ENCODE peak calls at places on chromosome 13, in seven cellular contexts. Q is endothelial cell; D is omental fat pad; Y is OCI-LY7; G is transverse colon; F is CD8-positive, alpha-beta T cell; H is heart left ventricle. R is an unnamed sample.

GRCh38 chr13:26585136-26585535 is 27.7 kb downstream of the WASF3 start:
- DNase-seq in Q (no peak), D (no peak), Y (no peak), G (no peak), F (no peak), H (no peak), R (no peak)

GRCh38 chr13:30026093-30026492 is 175.7 kb upstream of the UBL3 start:
- DNase-seq in Q (no peak), D (no peak), Y (no peak), G (no peak), F (no peak), H (no peak), R (no peak)

GRCh38 chr13:102651392-102651791 is 43.5 kb downstream of the METTL21C start:
- DNase-seq in Q (no peak), D (no peak), Y (no peak), G (no peak), F (no peak), H (no peak), R (no peak)

GRCh38 chr13:66887088-66887487 is 343.0 kb downstream of the PCDH9 start:
- DNase-seq in Q (no peak), D (no peak), Y (peak), G (no peak), F (no peak), H (no peak), R (no peak)

GRCh38 chr13:99989376-99990044 is 7.9 kb downstream of the ZIC2 start:
- DNase-seq in Q (peak), D (no peak), Y (no peak), G (no peak), F (no peak), H (no peak), R (no peak)

GRCh38 chr13:42048323-42048624 is 174 bp upstream of the DGKH start:
- DNase-seq in Q (no peak), D (no peak), Y (no peak), G (no peak), F (no peak), H (no peak), R (no peak)

GRCh38 chr13:99063952-99064351 is 86.1 kb upstream of the DOCK9 start:
- DNase-seq in Q (no peak), D (no peak), Y (no peak), G (no peak), F (no peak), H (no peak), R (no peak)

GRCh38 chr13:98919566-98919965 is 58.3 kb downstream of the DOCK9 start:
- DNase-seq in Q (no peak), D (no peak), Y (peak), G (no peak), F (no peak), H (no peak), R (no peak)

DNA sequence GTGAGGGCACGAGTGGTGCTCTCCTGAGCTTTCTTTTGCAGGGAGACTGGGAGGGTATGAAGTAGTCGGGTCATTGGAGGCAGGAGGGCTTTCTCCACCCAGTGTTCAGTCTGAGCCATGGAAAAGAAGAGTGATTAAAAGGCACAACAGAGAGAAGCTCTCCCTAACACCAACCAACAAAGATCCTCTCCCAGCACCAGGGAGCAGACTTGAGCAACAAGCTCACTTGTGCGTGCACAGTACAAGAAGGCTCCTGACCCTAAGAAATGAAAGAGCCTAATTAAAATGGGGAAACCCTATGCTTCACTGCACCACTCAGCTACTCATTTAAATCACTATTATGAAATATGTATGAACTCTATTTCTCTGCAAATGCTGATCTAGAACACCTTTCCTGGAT is 276.3 kb upstream of the SOX21 start:
- DNase-seq in Q (no peak), D (no peak), Y (no peak), G (no peak), F (no peak), H (no peak), R (no peak)
- TF ChIP-seq CTCF in Q (no peak), D (no peak), Y (no peak), G (no peak), F (no peak), H (no peak), R (no peak)

GRCh38 chr13:76812206-76812882 is 73.9 kb downstream of the KCTD12 start:
- DNase-seq in Q (no peak), D (no peak), Y (no peak), G (no peak), F (no peak), H (peak), R (no peak)

GRCh38 chr13:76816394-76816793 is 69.8 kb downstream of the KCTD12 start:
- DNase-seq in Q (no peak), D (no peak), Y (no peak), G (no peak), F (no peak), H (no peak), R (no peak)

GRCh38 chr13:76815344-76815743 is 70.9 kb downstream of the KCTD12 start:
- DNase-seq in Q (no peak), D (no peak), Y (no peak), G (no peak), F (no peak), H (no peak), R (no peak)

GRCh38 chr13:76812971-76813691 is 73.1 kb downstream of the KCTD12 start:
- DNase-seq in Q (no peak), D (no peak), Y (no peak), G (no peak), F (no peak), H (peak), R (no peak)

DNA sequence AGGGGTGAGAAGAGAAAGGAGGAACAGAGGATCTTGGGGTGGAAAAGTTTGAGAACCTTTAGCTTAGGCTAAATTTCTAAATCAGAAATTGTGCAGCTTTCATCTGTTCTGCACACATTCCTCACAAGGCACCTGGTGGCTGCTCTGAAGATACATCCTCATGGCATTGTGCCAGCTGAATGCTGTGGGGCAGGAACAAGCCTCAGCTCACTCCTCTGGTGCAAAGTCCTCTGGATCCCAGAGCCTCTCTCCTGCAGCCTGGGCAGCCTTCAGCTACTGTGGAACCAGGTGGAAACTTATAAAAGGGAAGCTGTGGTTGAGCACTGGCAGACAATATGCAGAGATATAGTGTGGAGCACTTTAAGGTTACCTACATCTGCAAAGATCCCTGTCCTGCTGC is 72.3 kb downstream of the KCTD12 start:
- DNase-seq in Q (no peak), D (no peak), Y (no peak), G (peak), F (no peak), H (no peak), R (no peak)
- TF ChIP-seq CTCF in Q (no peak), D (no peak), Y (no peak), G (peak), F (no peak), H (no peak), R (no peak)

GRCh38 chr13:47463002-47463401 is 538.1 kb downstream of the SUCLA2 start:
- DNase-seq in Q (no peak), D (no peak), Y (no peak), G (no peak), F (no peak), H (no peak), R (no peak)

GRCh38 chr13:47459512-47459911 is 541.6 kb downstream of the SUCLA2 start:
- DNase-seq in Q (no peak), D (no peak), Y (peak), G (no peak), F (no peak), H (no peak), R (no peak)

DNA sequence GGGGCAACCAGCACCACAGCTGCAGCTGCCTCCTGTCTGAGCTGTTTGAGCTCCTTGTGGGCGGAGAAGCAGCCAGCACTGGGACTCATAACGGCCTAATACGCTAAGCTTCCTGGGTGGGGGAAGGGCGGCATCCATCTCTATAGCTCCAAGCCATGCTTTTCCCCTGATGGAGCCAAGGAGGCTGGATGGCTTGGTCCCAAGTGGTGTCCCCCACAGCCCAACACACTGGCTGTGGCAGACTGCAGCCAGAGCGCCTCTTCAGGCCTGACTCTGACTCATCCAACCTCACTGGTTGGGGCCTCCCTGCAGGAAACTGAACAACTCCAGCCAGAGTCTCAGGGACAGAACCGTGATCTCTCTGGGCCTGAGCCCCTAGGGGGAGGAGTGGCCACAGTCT is 537.3 kb downstream of the SUCLA2 start:
- DNase-seq in Q (no peak), D (no peak), Y (no peak), G (no peak), F (no peak), H (no peak), R (no peak)
- TF ChIP-seq CTCF in Q (no peak), D (no peak), Y (no peak), G (no peak), F (no peak), H (no peak), R (no peak)

GRCh38 chr13:28059214-28059613 is 41.2 kb downstream of the FLT3 start:
- DNase-seq in Q (peak), D (no peak), Y (peak), G (peak), F (peak), H (no peak), R (no peak)
- TF ChIP-seq CTCF in Q (peak), D (no peak), Y (peak), G (peak), F (peak), H (peak), R (no peak)

DNA sequence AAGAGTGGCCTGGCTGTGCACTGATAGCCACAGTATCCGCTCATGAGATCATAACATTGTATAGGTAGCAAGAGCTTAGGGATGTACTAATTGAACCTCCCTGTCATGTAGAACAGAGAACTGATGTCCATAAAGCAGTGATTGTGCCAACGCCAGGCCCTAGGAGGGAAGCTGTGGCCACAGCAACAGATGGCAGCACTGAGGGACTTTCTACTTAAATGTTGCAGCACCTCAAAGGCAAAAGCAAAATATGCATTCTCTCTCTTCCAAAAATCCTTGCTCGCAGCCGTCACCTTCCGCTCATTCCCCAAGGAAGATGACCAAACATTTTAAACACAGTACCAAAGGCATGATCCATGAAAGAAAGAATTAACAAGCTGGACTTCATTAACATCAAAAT is 32.3 kb downstream of the COL4A1 start:
- DNase-seq in Q (no peak), D (no peak), Y (no peak), G (no peak), F (no peak), H (peak), R (no peak)
- TF ChIP-seq CTCF in Q (no peak), D (no peak), Y (no peak), G (no peak), F (no peak), H (no peak), R (no peak)

DNA sequence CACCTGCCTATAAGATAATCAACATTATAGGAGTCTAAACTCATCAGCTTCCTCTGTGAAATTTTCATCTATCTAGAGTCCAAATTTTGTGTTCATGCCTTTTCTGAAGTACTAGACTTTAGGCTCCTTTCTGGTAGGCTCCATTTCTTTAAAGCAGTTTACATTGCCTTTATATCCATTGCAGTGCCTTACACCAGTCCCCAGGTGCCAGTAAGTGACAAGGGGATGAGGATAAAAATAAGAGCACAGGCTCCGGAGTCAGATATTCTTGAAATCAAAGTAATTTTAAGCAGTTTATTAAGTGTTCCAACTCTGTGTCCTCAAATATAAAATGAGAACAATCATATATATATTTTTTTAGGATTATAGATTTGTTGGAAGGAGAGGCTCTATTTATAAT is 10.6 kb upstream of the CYSLTR2 start:
- DNase-seq in Q (no peak), D (no peak), Y (no peak), G (no peak), F (no peak), H (no peak), R (no peak)
- TF ChIP-seq CTCF in Q (no peak), D (no peak), Y (no peak), G (no peak), F (peak), H (no peak), R (no peak)

GRCh38 chr13:21603531-21604448 is at the start of gene MICU2:
- DNase-seq in Q (peak), D (peak), Y (peak), G (peak), F (peak), H (peak), R (peak)
- TF ChIP-seq CTCF in Q (no peak), D (no peak), Y (no peak), G (peak), F (no peak), H (no peak), R (no peak)

GRCh38 chr13:21005193-21005592 is 56.2 kb downstream of the LATS2 start:
- DNase-seq in Q (no peak), D (no peak), Y (no peak), G (no peak), F (no peak), H (no peak), R (no peak)

GRCh38 chr13:20997301-20998061 is 63.9 kb downstream of the LATS2 start:
- DNase-seq in Q (no peak), D (no peak), Y (no peak), G (no peak), F (no peak), H (no peak), R (no peak)

GRCh38 chr13:20998649-20999415 is 62.6 kb downstream of the LATS2 start:
- DNase-seq in Q (no peak), D (no peak), Y (no peak), G (no peak), F (no peak), H (no peak), R (no peak)

GRCh38 chr13:21001471-21001870 is 59.9 kb downstream of the LATS2 start:
- DNase-seq in Q (no peak), D (no peak), Y (no peak), G (no peak), F (no peak), H (no peak), R (no peak)

DNA sequence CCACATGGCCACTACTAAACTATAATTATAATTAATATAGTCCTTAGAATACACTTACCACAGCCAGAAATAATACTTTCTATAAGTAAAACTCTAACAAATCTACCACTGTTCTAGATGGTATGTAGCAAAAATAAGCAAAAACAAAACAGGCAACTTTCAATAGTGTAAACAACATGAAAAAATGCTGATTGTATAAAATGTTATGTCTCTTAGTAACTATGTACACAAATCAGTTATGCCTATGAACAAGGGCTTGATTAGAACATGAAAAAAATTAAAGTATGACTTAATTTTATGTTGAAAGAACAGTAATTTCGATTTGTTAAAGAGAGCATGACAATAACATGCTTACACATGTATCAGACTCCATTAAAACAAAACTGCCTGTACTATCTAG is 60.7 kb downstream of the LATS2 start:
- DNase-seq in Q (no peak), D (no peak), Y (no peak), G (no peak), F (no peak), H (no peak), R (no peak)
- TF ChIP-seq CTCF in Q (no peak), D (no peak), Y (no peak), G (no peak), F (no peak), H (no peak), R (no peak)

R was measured in GM13976.